ENCODE peak calls at places on chromosome 6, in seven cellular contexts. H is GM12865, G is GM19239, N is EL, T is HT1080, B is AG08395, K is AG04450. M is an unnamed sample.
A peak's percentile ranks its signal among the peaks of the same experiment; 100 is the strongest.

GRCh38 chr6:162778603-162779002 is 50.8 kb downstream of the PACRG start:
- DNase-seq in H (no peak), G (no peak), N (no peak), T (no peak), B (no peak), K (no peak), M (no peak)

GRCh38 chr6:15504040-15504491 is 158.8 kb downstream of the DTNBP1 start:
- DNase-seq in H (no peak), G (no peak), N (no peak), T (no peak), B (no peak), K (no peak), M (no peak)

GRCh38 chr6:139161169-139161568 is 26.3 kb downstream of the HECA start:
- DNase-seq in H (peak; percentile 26), G (no peak), N (peak; percentile 18), T (peak; percentile 37), B (peak; percentile 32), K (no peak), M (peak; percentile 43)

GRCh38 chr6:141541766-141542324 is 590.9 kb upstream of the GJE1 start:
- DNase-seq in H (no peak), G (no peak), N (no peak), T (no peak), B (no peak), K (no peak), M (peak; percentile 16)

GRCh38 chr6:34809914-34810882 is 18.3 kb downstream of the BLTP3A start:
- DNase-seq in H (no peak), G (no peak), N (peak; percentile 27), T (peak; percentile 45), B (no peak), K (no peak), M (peak; percentile 18)

GRCh38 chr6:48069280-48069679 is 41.7 kb downstream of the PTCHD4 start:
- DNase-seq in H (peak; percentile 2), G (no peak), N (peak; percentile 13), T (no peak), B (no peak), K (no peak), M (no peak)

GRCh38 chr6:31579546-31580445 is 2.4 kb downstream of the LTB start:
- DNase-seq in H (no peak), G (no peak), N (no peak), T (no peak), B (no peak), K (no peak), M (no peak)

GRCh38 chr6:36962874-36963273 is 8.3 kb downstream of the PI16 start:
- DNase-seq in H (peak; percentile 81), G (peak; percentile 75), N (peak; percentile 58), T (peak; percentile 38), B (peak; percentile 34), K (no peak), M (peak; percentile 46)

M was measured in EH.